ENCODE peak calls at places on chromosomes 1 and 21, in nine cellular contexts. M is NCI-H2081, H is iris pigment epithelial cell, Z is astrocyte of the cerebellum, Y is suprapubic skin, L is brain microvascular endothelial cell, W is mesendoderm, N is lung microvascular endothelial cell, I is IMR-90. Q is an unnamed sample.

GRCh38 chr1:116881879-116882520 is 27.7 kb upstream of the PTGFRN start:
- DNase-seq in N (peak; percentile 43), Y (no peak), W (peak; percentile 85), L (peak; percentile 38), M (no peak), I (peak; percentile 65), H (peak; percentile 56), Z (no peak), Q (peak; percentile 65)

GRCh38 chr1:210198840-210199239 is 33.8 kb upstream of the SERTAD4 start:
- DNase-seq in Y (no peak), I (no peak), N (no peak), Z (no peak), M (no peak), L (no peak), H (no peak), W (no peak), Q (no peak)

GRCh38 chr1:227883073-227883520 is 64.6 kb downstream of the WNT9A start:
- DNase-seq in H (no peak), I (no peak), L (no peak), N (no peak), Y (no peak), W (no peak), Z (no peak), M (no peak), Q (no peak)

GRCh38 chr1:2003564-2004131 is at the start of gene CFAP74:
- DNase-seq in W (peak; percentile 89), M (no peak), Y (no peak), H (peak; percentile 55), Z (no peak), I (peak; percentile 18), L (peak; percentile 17), N (peak; percentile 12), Q (peak; percentile 95)

GRCh38 chr1:21511579-21512522 is 2.6 kb downstream of the ALPL start:
- DNase-seq in Z (peak; percentile 99), M (no peak), H (peak; percentile 99), I (peak; percentile 96), Y (peak; percentile 84), N (no peak), L (peak; percentile 95), W (peak; percentile 61), Q (peak; percentile 98)

GRCh38 chr1:97780884-97781283 is 139.9 kb downstream of the DPYD start:
- DNase-seq in Z (no peak), W (no peak), M (no peak), H (no peak), I (no peak), L (no peak), N (no peak), Y (no peak), Q (no peak)

GRCh38 chr1:92784051-92784638 is 763 bp downstream of the EVI5 start:
- DNase-seq in H (peak; percentile 76), I (peak; percentile 61), M (no peak), Z (peak; percentile 18), N (peak; percentile 67), L (peak; percentile 48), Y (no peak), W (peak; percentile 42), Q (peak; percentile 88)

GRCh38 chr1:155859881-155860841 is 794 bp downstream of the SYT11 start:
- DNase-seq in M (peak; percentile 90), I (peak; percentile 84), N (peak; percentile 81), Y (no peak), H (peak; percentile 77), Z (peak; percentile 59), W (peak; percentile 81), L (peak; percentile 73), Q (peak; percentile 94)

GRCh38 chr1:33532936-33533335 is 60.5 kb downstream of the ZSCAN20 start:
- DNase-seq in M (no peak), Z (no peak), I (no peak), H (no peak), Y (no peak), N (no peak), W (no peak), L (no peak), Q (no peak)

GRCh38 chr1:227808566-227808965 is 6.9 kb upstream of the PRSS38 start:
- DNase-seq in M (no peak), W (no peak), L (no peak), N (no peak), Z (no peak), I (peak; percentile 20), H (no peak), Y (no peak), Q (no peak)

GRCh38 chr1:150543500-150544143 is 5.6 kb upstream of the ADAMTSL4 start:
- DNase-seq in N (no peak), M (peak; percentile 96), L (no peak), W (no peak), Z (no peak), H (no peak), Y (no peak), I (no peak), Q (peak; percentile 86)

GRCh38 chr1:183180634-183181056 is 5.4 kb upstream of the LAMC2 start:
- DNase-seq in I (peak; percentile 83), L (peak; percentile 87), Y (no peak), N (peak; percentile 96), W (peak; percentile 34), M (no peak), H (peak; percentile 82), Z (peak; percentile 47), Q (peak; percentile 93)

GRCh38 chr1:117754061-117754969 is 148.5 kb downstream of the TENT5C start:
- DNase-seq in N (peak; percentile 69), L (peak; percentile 57), M (peak; percentile 21), Y (no peak), I (peak; percentile 59), Z (no peak), H (peak; percentile 55), W (peak; percentile 84), Q (peak; percentile 90)

GRCh38 chr21:41375875-41376274 is 14.0 kb downstream of the MX2 start:
- DNase-seq in H (no peak), N (no peak), L (no peak), Z (no peak), Y (peak; percentile 41), W (no peak), M (no peak), I (no peak), Q (no peak)

GRCh38 chr1:29736582-29737188 is 500.4 kb downstream of the PTPRU start:
- DNase-seq in W (peak; percentile 74), I (peak; percentile 60), Y (no peak), M (no peak), L (peak; percentile 46), N (peak; percentile 69), Z (peak; percentile 67), H (peak; percentile 57), Q (no peak)

GRCh38 chr1:117656202-117656641 is 50.4 kb downstream of the TENT5C start:
- DNase-seq in H (no peak), M (no peak), L (no peak), I (no peak), W (no peak), N (no peak), Z (no peak), Y (no peak), Q (no peak)

GRCh38 chr1:8495928-8496401 is 178.1 kb downstream of the SLC45A1 start:
- DNase-seq in Z (no peak), I (peak; percentile 19), L (no peak), H (peak; percentile 41), N (no peak), Y (no peak), M (no peak), W (peak; percentile 56), Q (no peak)

Q was measured in osteoblast.